ENCODE peak calls at places on chromosomes 3 and 15, in eight cellular contexts. R, I, J, O, G, L, V and E are unnamed samples.

GRCh38 chr3:123152656-123153055 is 49.1 kb upstream of the SEC22A start:
- DNase-seq in R (no peak), I (no peak), J (no peak), O (no peak), G (peak), L (no peak), V (no peak), E (no peak)

GRCh38 chr15:72237286-72238224 is 6.6 kb upstream of the PKM start:
- DNase-seq in R (no peak), I (peak), J (peak), O (peak), G (peak), L (peak), V (peak), E (peak)

GRCh38 chr3:51722362-51722761 is 15.5 kb downstream of the GRM2 start:
- DNase-seq in R (no peak), I (peak), J (peak), O (no peak), G (no peak), L (no peak), V (no peak), E (no peak)

GRCh38 chr15:95932676-95933075 is 397.8 kb upstream of the NR2F2 start:
- DNase-seq in R (no peak), I (no peak), J (no peak), O (no peak), G (no peak), L (no peak), V (no peak), E (no peak)

GRCh38 chr3:113557374-113557773 is 25.0 kb downstream of the SIDT1 start:
- DNase-seq in R (no peak), I (no peak), J (no peak), O (no peak), G (no peak), L (no peak), V (no peak), E (no peak)

GRCh38 chr15:75809986-75810750 is 33.1 kb upstream of the UBE2Q2 start:
- DNase-seq in R (peak), I (peak), J (peak), O (no peak), G (peak), L (no peak), V (no peak), E (no peak)

GRCh38 chr15:40337597-40337996 is 3.1 kb downstream of the CCDC9B start:
- DNase-seq in R (no peak), I (no peak), J (no peak), O (no peak), G (peak), L (no peak), V (no peak), E (no peak)

GRCh38 chr15:27694506-27695077 is 404.5 kb downstream of the OCA2 start:
- DNase-seq in R (no peak), I (peak), J (no peak), O (no peak), G (no peak), L (no peak), V (no peak), E (no peak)

GRCh38 chr3:129658156-129658843 is 51.8 kb upstream of the PLXND1 start:
- DNase-seq in R (no peak), I (no peak), J (no peak), O (no peak), G (no peak), L (no peak), V (no peak), E (no peak)

GRCh38 chr15:70430029-70430428 is 332.3 kb upstream of the TLE3 start:
- DNase-seq in R (no peak), I (no peak), J (no peak), O (no peak), G (no peak), L (no peak), V (no peak), E (no peak)

GRCh38 chr3:37640636-37641375 is 220.9 kb upstream of the CTDSPL start:
- DNase-seq in R (no peak), I (no peak), J (no peak), O (no peak), G (peak), L (no peak), V (no peak), E (no peak)

GRCh38 chr3:60333710-60334109 is 917.5 kb downstream of the FHIT start:
- DNase-seq in R (no peak), I (peak), J (no peak), O (no peak), G (no peak), L (no peak), V (no peak), E (no peak)

GRCh38 chr15:68983821-68984517 is 30.5 kb upstream of the NOX5 start:
- DNase-seq in R (no peak), I (no peak), J (no peak), O (no peak), G (no peak), L (no peak), V (no peak), E (no peak)

GRCh38 chr15:45759910-45760309 is 125.1 kb downstream of the SQOR start:
- DNase-seq in R (no peak), I (peak), J (no peak), O (no peak), G (no peak), L (no peak), V (no peak), E (no peak)